ENCODE peak calls at places on chromosomes 12 and 14, in six cellular contexts. One of them, this sample, is unnamed.

GRCh38 chr12:131919366-131920156 is 9.5 kb upstream of the PUS1 start:
- DNase-seq in heart left ventricle: no peak
- DNase-seq in stimulated activated CD4-positive, alpha-beta T cell treated with anti-CD3 and anti-CD28 coated beads, Interleukin-1b, Interleukin-23, amount 100 ng/mL, for 1 hour: no peak
- DNase-seq in left lung: peak; percentile 70
- DNase-seq in GM19239: no peak
- DNase-seq in NAMALWA: no peak
- DNase-seq in this sample: no peak

GRCh38 chr14:74573421-74574091 is 38.5 kb downstream of the LTBP2 start:
- DNase-seq in GM19239: no peak
- DNase-seq in left lung: no peak
- DNase-seq in NAMALWA: no peak
- DNase-seq in heart left ventricle: peak; percentile 19
- DNase-seq in stimulated activated CD4-positive, alpha-beta T cell treated with anti-CD3 and anti-CD28 coated beads, Interleukin-1b, Interleukin-23, amount 100 ng/mL, for 1 hour: no peak
- DNase-seq in this sample: no peak

GRCh38 chr12:82931349-82932116 is 244.8 kb downstream of the TMTC2 start:
- DNase-seq in stimulated activated CD4-positive, alpha-beta T cell treated with anti-CD3 and anti-CD28 coated beads, Interleukin-1b, Interleukin-23, amount 100 ng/mL, for 1 hour: no peak
- DNase-seq in heart left ventricle: no peak
- DNase-seq in GM19239: no peak
- DNase-seq in NAMALWA: no peak
- DNase-seq in left lung: no peak
- DNase-seq in this sample: no peak

GRCh38 chr14:63594455-63595372 is 47.0 kb downstream of the WDR89 start:
- DNase-seq in left lung: peak; percentile 75
- DNase-seq in GM19239: no peak
- DNase-seq in NAMALWA: no peak
- DNase-seq in heart left ventricle: no peak
- DNase-seq in stimulated activated CD4-positive, alpha-beta T cell treated with anti-CD3 and anti-CD28 coated beads, Interleukin-1b, Interleukin-23, amount 100 ng/mL, for 1 hour: no peak
- DNase-seq in this sample: no peak

GRCh38 chr12:107523760-107524558 is 161.6 kb upstream of the PWP1 start:
- DNase-seq in NAMALWA: no peak
- DNase-seq in heart left ventricle: no peak
- DNase-seq in GM19239: no peak
- DNase-seq in stimulated activated CD4-positive, alpha-beta T cell treated with anti-CD3 and anti-CD28 coated beads, Interleukin-1b, Interleukin-23, amount 100 ng/mL, for 1 hour: no peak
- DNase-seq in left lung: no peak
- DNase-seq in this sample: no peak

GRCh38 chr12:62722971-62723680 is 211.8 kb downstream of the PPM1H start:
- DNase-seq in left lung: no peak
- DNase-seq in NAMALWA: no peak
- DNase-seq in GM19239: no peak
- DNase-seq in stimulated activated CD4-positive, alpha-beta T cell treated with anti-CD3 and anti-CD28 coated beads, Interleukin-1b, Interleukin-23, amount 100 ng/mL, for 1 hour: no peak
- DNase-seq in heart left ventricle: no peak
- DNase-seq in this sample: no peak

GRCh38 chr12:30805959-30806358 is 51.2 kb upstream of the CAPRIN2 start:
- DNase-seq in stimulated activated CD4-positive, alpha-beta T cell treated with anti-CD3 and anti-CD28 coated beads, Interleukin-1b, Interleukin-23, amount 100 ng/mL, for 1 hour: no peak
- DNase-seq in heart left ventricle: no peak
- DNase-seq in NAMALWA: no peak
- DNase-seq in GM19239: no peak
- DNase-seq in left lung: no peak
- DNase-seq in this sample: no peak

GRCh38 chr12:57046947-57047890 is 2.7 kb downstream of the MYO1A start:
- DNase-seq in GM19239: no peak
- DNase-seq in NAMALWA: no peak
- DNase-seq in stimulated activated CD4-positive, alpha-beta T cell treated with anti-CD3 and anti-CD28 coated beads, Interleukin-1b, Interleukin-23, amount 100 ng/mL, for 1 hour: no peak
- DNase-seq in left lung: no peak
- DNase-seq in heart left ventricle: peak; percentile 33
- DNase-seq in this sample: no peak

GRCh38 chr12:96398422-96399080 is 1.7 kb downstream of the CDK17 start:
- DNase-seq in stimulated activated CD4-positive, alpha-beta T cell treated with anti-CD3 and anti-CD28 coated beads, Interleukin-1b, Interleukin-23, amount 100 ng/mL, for 1 hour: no peak
- DNase-seq in NAMALWA: peak; percentile 58
- DNase-seq in left lung: no peak
- DNase-seq in GM19239: no peak
- DNase-seq in heart left ventricle: no peak
- DNase-seq in this sample: no peak

GRCh38 chr12:88247241-88247643 is 105.1 kb downstream of the TMTC3 start:
- DNase-seq in left lung: no peak
- DNase-seq in stimulated activated CD4-positive, alpha-beta T cell treated with anti-CD3 and anti-CD28 coated beads, Interleukin-1b, Interleukin-23, amount 100 ng/mL, for 1 hour: no peak
- DNase-seq in heart left ventricle: no peak
- DNase-seq in GM19239: no peak
- DNase-seq in NAMALWA: no peak
- DNase-seq in this sample: no peak

GRCh38 chr12:56358836-56359532 is 923 bp downstream of the STAT2 start:
- DNase-seq in GM19239: no peak
- DNase-seq in NAMALWA: peak; percentile 54
- DNase-seq in left lung: no peak
- DNase-seq in stimulated activated CD4-positive, alpha-beta T cell treated with anti-CD3 and anti-CD28 coated beads, Interleukin-1b, Interleukin-23, amount 100 ng/mL, for 1 hour: no peak
- DNase-seq in heart left ventricle: no peak
- DNase-seq in this sample: no peak

GRCh38 chr14:37150414-37150813 is 22.0 kb downstream of the SLC25A21 start:
- DNase-seq in GM19239: no peak
- DNase-seq in NAMALWA: peak; percentile 37
- DNase-seq in heart left ventricle: no peak
- DNase-seq in left lung: no peak
- DNase-seq in stimulated activated CD4-positive, alpha-beta T cell treated with anti-CD3 and anti-CD28 coated beads, Interleukin-1b, Interleukin-23, amount 100 ng/mL, for 1 hour: no peak
- DNase-seq in this sample: no peak

GRCh38 chr12:102888511-102888910 is 28.5 kb downstream of the PAH start:
- DNase-seq in NAMALWA: no peak
- DNase-seq in GM19239: no peak
- DNase-seq in stimulated activated CD4-positive, alpha-beta T cell treated with anti-CD3 and anti-CD28 coated beads, Interleukin-1b, Interleukin-23, amount 100 ng/mL, for 1 hour: no peak
- DNase-seq in left lung: no peak
- DNase-seq in heart left ventricle: no peak
- DNase-seq in this sample: no peak

GRCh38 chr12:131046813-131047788 is 93.4 kb downstream of the ADGRD1 start:
- DNase-seq in GM19239: no peak
- DNase-seq in NAMALWA: peak; percentile 33
- DNase-seq in left lung: peak; percentile 67
- DNase-seq in heart left ventricle: peak; percentile 72
- DNase-seq in stimulated activated CD4-positive, alpha-beta T cell treated with anti-CD3 and anti-CD28 coated beads, Interleukin-1b, Interleukin-23, amount 100 ng/mL, for 1 hour: no peak
- DNase-seq in this sample: peak; percentile 62

GRCh38 chr12:12511021-12511783 is 51.5 kb downstream of the DUSP16 start:
- DNase-seq in stimulated activated CD4-positive, alpha-beta T cell treated with anti-CD3 and anti-CD28 coated beads, Interleukin-1b, Interleukin-23, amount 100 ng/mL, for 1 hour: no peak
- DNase-seq in GM19239: no peak
- DNase-seq in NAMALWA: no peak
- DNase-seq in heart left ventricle: no peak
- DNase-seq in left lung: no peak
- DNase-seq in this sample: no peak

GRCh38 chr14:61003571-61003970 is 22.5 kb downstream of the SLC38A6 start:
- DNase-seq in NAMALWA: no peak
- DNase-seq in left lung: no peak
- DNase-seq in heart left ventricle: no peak
- DNase-seq in GM19239: no peak
- DNase-seq in stimulated activated CD4-positive, alpha-beta T cell treated with anti-CD3 and anti-CD28 coated beads, Interleukin-1b, Interleukin-23, amount 100 ng/mL, for 1 hour: no peak
- DNase-seq in this sample: no peak

This sample was measured in left ventricle myocardium inferior.